ENCODE peak calls at places on chromosomes 12 and 14, in ten cellular contexts. M is pancreas, U is keratinocyte, I is gastrocnemius medialis, T is iPS-NIHi11, E is GM20000, Z is GM12892, L is DND-41, B is NCI-H2029, H is fibroblast of the conjunctiva. Q is an unnamed sample.

GRCh38 chr14:36580141-36580855 is 2.1 kb downstream of the NKX2-8 start:
- DNase-seq in M (no peak), U (no peak), I (no peak), T (no peak), E (peak; percentile 14), Z (no peak), L (no peak), B (no peak), H (no peak), Q (no peak)

GRCh38 chr12:106302401-106303201 is at the start of gene TCP11L2:
- DNase-seq in M (peak; percentile 82), U (no peak), I (peak; percentile 86), T (peak; percentile 95), E (peak; percentile 96), Z (peak; percentile 80), L (peak; percentile 85), B (peak; percentile 63), H (no peak), Q (peak; percentile 60)

GRCh38 chr12:53726946-53727309 is 324 bp downstream of the CALCOCO1 start:
- DNase-seq in M (no peak), U (no peak), I (peak; percentile 43), T (no peak), E (no peak), Z (no peak), L (no peak), B (no peak), H (no peak), Q (no peak)

GRCh38 chr12:128455849-128456248 is 188.9 kb downstream of the TMEM132C start:
- DNase-seq in M (no peak), U (no peak), I (no peak), T (peak; percentile 9), E (no peak), Z (no peak), L (no peak), B (no peak), H (no peak), Q (no peak)

GRCh38 chr14:106657460-106657859 is 1131.1 kb downstream of the TMEM121 start:
- DNase-seq in M (no peak), U (no peak), I (no peak), T (no peak), E (peak; percentile 17), Z (no peak), L (peak; percentile 92), B (no peak), H (no peak), Q (no peak)

GRCh38 chr14:46573518-46573917 is 78.1 kb downstream of the RPL10L start:
- DNase-seq in M (no peak), U (no peak), I (no peak), T (no peak), E (no peak), Z (no peak), L (no peak), B (no peak), H (no peak), Q (no peak)

GRCh38 chr12:61272441-61272840 is 987.8 kb upstream of the USP15 start:
- DNase-seq in M (no peak), U (no peak), I (no peak), T (no peak), E (no peak), Z (no peak), L (no peak), B (no peak), H (no peak), Q (no peak)

GRCh38 chr12:45336331-45336730 is 120.4 kb downstream of the ANO6 start:
- DNase-seq in M (no peak), U (peak; percentile 71), I (no peak), T (no peak), E (no peak), Z (no peak), L (no peak), B (no peak), H (peak; percentile 86), Q (no peak)

GRCh38 chr12:131983026-131983425 is 33.3 kb downstream of the EP400 start:
- DNase-seq in M (no peak), U (no peak), I (no peak), T (no peak), E (no peak), Z (no peak), L (no peak), B (no peak), H (no peak), Q (no peak)

GRCh38 chr14:35385042-35385839 is 19.3 kb downstream of the NFKBIA start:
- DNase-seq in M (peak; percentile 62), U (no peak), I (peak; percentile 96), T (peak; percentile 71), E (no peak), Z (no peak), L (no peak), B (peak; percentile 100), H (peak; percentile 70), Q (no peak)

GRCh38 chr12:53424626-53425514 is 1.2 kb downstream of the AMHR2 start:
- DNase-seq in M (peak; percentile 52), U (no peak), I (no peak), T (no peak), E (no peak), Z (no peak), L (no peak), B (no peak), H (no peak), Q (no peak)

GRCh38 chr14:92880851-92881250 is 42.1 kb upstream of the CHGA start:
- DNase-seq in M (peak; percentile 43), U (no peak), I (no peak), T (peak; percentile 81), E (no peak), Z (no peak), L (no peak), B (no peak), H (peak; percentile 6), Q (no peak)

GRCh38 chr12:53115891-53116675 is 12.8 kb downstream of the SOAT2 start:
- DNase-seq in M (no peak), U (no peak), I (no peak), T (no peak), E (peak; percentile 12), Z (no peak), L (no peak), B (no peak), H (no peak), Q (no peak)

Q was measured in D721Med.